ENCODE peak calls at places on chromosomes 13 and 19, in four cellular contexts. U is H9, N is neuronal stem cell, C is IMR-90. R is an unnamed sample.

GRCh38 chr13:35664747-35665146 is 188.3 kb upstream of the MAB21L1 start:
- DNase-seq in U (no peak), N (no peak), C (no peak), R (no peak)

GRCh38 chr13:23696610-23697009 is 126.4 kb downstream of the TNFRSF19 start:
- DNase-seq in U (no peak), N (no peak), C (peak), R (no peak)

GRCh38 chr13:63209330-63210017 is 1793.8 kb upstream of the PCDH20 start:
- DNase-seq in U (no peak), N (no peak), C (peak), R (peak)

GRCh38 chr13:67075239-67075638 is 154.9 kb downstream of the PCDH9 start:
- DNase-seq in U (no peak), N (no peak), C (peak), R (no peak)

GRCh38 chr13:93145199-93145598 is 81.4 kb upstream of the GPC6 start:
- DNase-seq in U (peak), N (no peak), C (no peak), R (no peak)

GRCh38 chr13:102580552-102581169 is 16.1 kb upstream of the TPP2 start:
- DNase-seq in U (no peak), N (peak), C (peak), R (peak)

GRCh38 chr13:37175996-37176395 is 70.5 kb upstream of the CSNK1A1L start:
- DNase-seq in U (no peak), N (no peak), C (peak), R (peak)

GRCh38 chr13:80048802-80049201 is 292.1 kb downstream of the SPRY2 start:
- DNase-seq in U (peak), N (no peak), C (peak), R (peak)

GRCh38 chr13:113637262-113638160 is 20.5 kb downstream of the ATP4B start:
- DNase-seq in U (no peak), N (no peak), C (no peak), R (no peak)

GRCh38 chr13:59715591-59715990 is 448.1 kb downstream of the DIAPH3 start:
- DNase-seq in U (no peak), N (no peak), C (peak), R (no peak)

GRCh38 chr13:108957369-108958012 is 328.1 kb downstream of the MYO16 start:
- DNase-seq in U (no peak), N (no peak), C (peak), R (peak)

GRCh38 chr13:113202912-113203311 is 5.6 kb downstream of the PCID2 start:
- DNase-seq in U (no peak), N (no peak), C (no peak), R (no peak)

GRCh38 chr19:35061583-35062373 is 20.3 kb downstream of the HPN start:
- DNase-seq in U (no peak), N (no peak), C (peak), R (no peak)

GRCh38 chr13:100203696-100204367 is 114.9 kb downstream of the PCCA start:
- DNase-seq in U (no peak), N (no peak), C (peak), R (peak)

GRCh38 chr13:22121340-22121739 is 450.5 kb downstream of the FGF9 start:
- DNase-seq in U (no peak), N (no peak), C (no peak), R (no peak)

GRCh38 chr13:49681837-49682236 is 9.4 kb downstream of the EBPL start:
- DNase-seq in U (no peak), N (no peak), C (peak), R (peak)

GRCh38 chr13:35549481-35549880 is 73.0 kb upstream of the MAB21L1 start:
- DNase-seq in U (no peak), N (no peak), C (peak), R (peak)

GRCh38 chr19:44553478-44554171 is 24.1 kb upstream of the CEACAM20 start:
- DNase-seq in U (no peak), N (no peak), C (no peak), R (no peak)

GRCh38 chr19:43667524-43668405 is 2.2 kb downstream of the PLAUR start:
- DNase-seq in U (no peak), N (no peak), C (peak), R (no peak)

GRCh38 chr19:51903192-51903591 is 1.6 kb downstream of the ZNF649 start:
- DNase-seq in U (no peak), N (no peak), C (no peak), R (no peak)

GRCh38 chr19:46205183-46205984 is 24.2 kb upstream of the IGFL1 start:
- DNase-seq in U (no peak), N (no peak), C (no peak), R (no peak)

GRCh38 chr19:45515081-45515624 is 7.9 kb downstream of the VASP start:
- DNase-seq in U (no peak), N (no peak), C (no peak), R (no peak)

GRCh38 chr19:47691090-47691489 is 22.1 kb upstream of the EHD2 start:
- DNase-seq in U (no peak), N (no peak), C (no peak), R (no peak)

GRCh38 chr13:87671824-87672603 is 843 bp downstream of the SLITRK5 start:
- DNase-seq in U (peak), N (peak), C (no peak), R (peak)

GRCh38 chr19:14786421-14786851 is 8.1 kb upstream of the ADGRE2 start:
- DNase-seq in U (peak), N (peak), C (no peak), R (no peak)

GRCh38 chr13:93621051-93621450 is 394.4 kb downstream of the GPC6 start:
- DNase-seq in U (no peak), N (no peak), C (no peak), R (no peak)

GRCh38 chr13:46160474-46161066 is 21.4 kb downstream of the LCP1 start:
- DNase-seq in U (no peak), N (peak), C (peak), R (peak)

GRCh38 chr13:30715357-30715756 is 20.0 kb upstream of the ALOX5AP start:
- DNase-seq in U (no peak), N (no peak), C (no peak), R (no peak)

GRCh38 chr13:26025196-26025595 is 26.6 kb downstream of the SHISA2 start:
- DNase-seq in U (peak), N (no peak), C (no peak), R (peak)

GRCh38 chr13:51806571-51806970 is 2.6 kb upstream of the DHRS12 start:
- DNase-seq in U (no peak), N (no peak), C (peak), R (peak)

GRCh38 chr13:98390086-98390697 is 186.7 kb downstream of the STK24 start:
- DNase-seq in U (no peak), N (no peak), C (peak), R (peak)

GRCh38 chr13:76397413-76397812 is 488.8 kb downstream of the KCTD12 start:
- DNase-seq in U (no peak), N (no peak), C (no peak), R (no peak)

GRCh38 chr13:24716011-24716410 is 35.8 kb downstream of the ATP12A start:
- DNase-seq in U (peak), N (no peak), C (no peak), R (no peak)

GRCh38 chr13:31199527-31199848 is 287 bp upstream of the B3GLCT start:
- DNase-seq in U (no peak), N (no peak), C (no peak), R (no peak)

GRCh38 chr13:88136098-88136790 is 465.1 kb downstream of the SLITRK5 start:
- DNase-seq in U (no peak), N (no peak), C (no peak), R (no peak)

GRCh38 chr13:113192902-113193301 is 15.6 kb downstream of the PCID2 start:
- DNase-seq in U (no peak), N (no peak), C (peak), R (peak)

GRCh38 chr13:22114630-22115311 is 443.9 kb downstream of the FGF9 start:
- DNase-seq in U (no peak), N (no peak), C (peak), R (peak)

GRCh38 chr13:40457844-40458243 is 208.6 kb downstream of the FOXO1 start:
- DNase-seq in U (no peak), N (no peak), C (no peak), R (no peak)

GRCh38 chr13:40458283-40459031 is 208.0 kb downstream of the FOXO1 start:
- DNase-seq in U (no peak), N (no peak), C (no peak), R (no peak)

GRCh38 chr13:40453666-40454030 is 212.8 kb downstream of the FOXO1 start:
- DNase-seq in U (no peak), N (no peak), C (no peak), R (no peak)

GRCh38 chr13:40456979-40457553 is 209.4 kb downstream of the FOXO1 start:
- DNase-seq in U (no peak), N (no peak), C (no peak), R (no peak)

GRCh38 chr13:40456397-40456958 is 210.0 kb downstream of the FOXO1 start:
- DNase-seq in U (no peak), N (no peak), C (no peak), R (no peak)
- H3K4ac ChIP-seq in U (no peak), N (no peak), C (no peak), R (no peak)

DNA sequence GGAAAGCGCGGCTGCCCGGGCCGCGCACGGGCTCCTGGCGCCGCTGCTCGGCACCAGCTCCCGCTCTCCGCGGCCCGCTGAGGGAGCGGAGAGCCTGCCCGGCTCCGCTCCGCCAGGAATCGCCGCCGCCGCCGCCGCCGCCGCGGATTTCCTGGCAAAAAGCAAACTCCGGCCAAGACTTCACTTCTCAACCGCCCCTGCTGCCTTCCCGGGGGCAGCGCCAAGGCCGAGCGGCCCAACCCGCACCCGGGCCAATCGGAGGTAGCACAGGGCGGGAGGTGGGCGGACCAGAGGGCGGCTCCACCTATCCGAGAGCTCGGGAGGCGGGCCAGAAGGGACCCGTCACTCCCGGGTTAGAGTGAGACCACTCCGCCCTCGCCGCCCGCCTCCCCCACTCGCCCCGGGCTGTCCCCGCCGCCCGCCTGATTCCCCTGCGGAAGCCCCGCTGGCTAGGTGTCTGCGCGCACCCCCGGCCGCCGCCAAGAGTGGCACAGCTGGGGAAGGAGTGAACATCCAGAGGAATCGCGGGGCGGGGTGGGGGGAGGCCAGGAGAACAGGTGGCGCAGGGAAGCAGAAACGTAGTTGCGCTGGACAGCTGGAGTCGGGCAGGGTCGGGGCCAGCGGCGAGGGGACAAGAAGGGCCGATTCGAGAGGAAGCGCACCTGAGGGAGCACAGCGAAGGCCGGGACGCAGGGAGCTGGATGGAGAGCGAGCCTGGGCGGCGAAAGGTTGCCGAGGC is at the start of gene LNX2:
- DNase-seq in U (peak), N (peak), C (peak), R (peak)
- H4K91ac ChIP-seq in U (no peak), N (no peak), C (peak), R (peak)

DNA sequence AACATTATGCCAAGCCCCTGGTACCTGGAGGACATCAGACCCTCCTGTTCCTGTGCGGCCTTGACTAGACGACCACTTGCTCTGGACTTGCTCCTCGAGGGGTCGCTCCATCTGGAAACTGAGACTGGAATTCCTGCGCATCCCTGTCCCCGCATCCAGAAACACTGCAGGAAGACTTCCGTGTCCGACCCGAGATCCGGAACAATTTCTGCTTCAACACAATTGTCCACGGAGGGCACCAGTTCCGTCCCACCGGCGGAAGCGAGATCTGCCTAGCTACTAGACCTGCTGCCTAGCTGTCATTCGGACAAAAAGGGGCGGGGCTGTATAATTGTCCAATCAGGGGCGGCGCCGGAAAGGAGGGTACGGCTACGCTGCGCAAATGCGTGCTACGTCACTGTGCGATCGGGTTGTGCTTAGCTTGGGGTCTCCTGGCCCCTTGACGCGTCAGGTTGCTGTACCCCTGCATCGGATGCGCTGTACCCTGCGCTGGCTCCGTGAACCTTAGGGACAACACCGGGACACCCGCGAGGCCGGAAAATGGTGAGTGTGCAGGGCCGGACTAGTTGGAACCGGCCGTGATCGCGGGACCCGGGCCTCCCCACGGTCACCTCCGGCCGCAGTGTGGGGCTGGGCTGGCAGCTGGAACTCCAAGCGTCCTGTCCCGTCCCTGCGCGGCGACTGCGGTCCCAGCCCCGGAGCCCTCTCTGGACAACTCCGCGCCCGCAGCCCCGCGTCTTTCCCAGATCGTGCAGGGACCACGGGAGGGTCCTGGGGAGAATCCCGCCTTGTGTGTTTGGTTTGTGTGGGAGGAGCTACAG is at the start of the genes ZNF490 and ZNF791:
- DNase-seq in U (peak), N (peak), C (peak), R (peak)
- H3K4ac ChIP-seq in U (no peak), N (peak), C (peak), R (peak)

GRCh38 chr19:2154587-2155075 is 3.3 kb upstream of the AP3D1 start:
- DNase-seq in U (no peak), N (no peak), C (peak), R (no peak)
- H4K91ac ChIP-seq in U (no peak), N (no peak), C (no peak), R (no peak)